ENCODE peak calls at places on chromosomes 3 and 15, in four cellular contexts. X is IMR-90, E is esophagus muscularis mucosa, G is body of pancreas. Y is an unnamed sample.

GRCh38 chr3:52490938-52491526 is 4.1 kb upstream of the STAB1 start:
- DNase-seq in X (peak; percentile 31), E (no peak), G (peak; percentile 65), Y (peak; percentile 68)

GRCh38 chr3:138567403-138567802 is 26.7 kb downstream of the CEP70 start:
- DNase-seq in X (no peak), E (no peak), G (no peak), Y (no peak)

GRCh38 chr3:37899711-37900306 is 38.1 kb downstream of the CTDSPL start:
- DNase-seq in X (no peak), G (no peak), E (no peak), Y (no peak)

GRCh38 chr3:34212671-34213070 is 414.2 kb downstream of the PDCD6IP start:
- DNase-seq in X (peak; percentile 4), G (peak; percentile 42), E (no peak), Y (peak; percentile 17)

GRCh38 chr15:43118829-43119228 is 13.0 kb upstream of the UBR1 start:
- DNase-seq in G (no peak), X (no peak), E (no peak), Y (no peak)

GRCh38 chr3:29686889-29687592 is 406.2 kb downstream of the RBMS3 start:
- DNase-seq in G (no peak), X (peak; percentile 80), E (no peak), Y (no peak)

GRCh38 chr15:30990451-30991300 is 752 bp downstream of the MTMR10 start:
- DNase-seq in G (no peak), E (no peak), X (peak; percentile 22), Y (no peak)

GRCh38 chr15:57611938-57612337 is 20.2 kb downstream of the MYZAP start:
- DNase-seq in X (no peak), E (no peak), G (peak; percentile 90), Y (peak; percentile 67)

GRCh38 chr15:35120173-35120572 is 35.1 kb upstream of the NANOGP8 start:
- DNase-seq in G (no peak), E (no peak), X (no peak), Y (no peak)

GRCh38 chr15:35118987-35119386 is 33.9 kb upstream of the NANOGP8 start:
- DNase-seq in E (no peak), G (no peak), X (no peak), Y (no peak)

GRCh38 chr15:35117508-35118280 is 32.6 kb upstream of the NANOGP8 start:
- DNase-seq in X (peak; percentile 5), E (no peak), G (no peak), Y (no peak)

GRCh38 chr15:35123743-35124142 is 38.6 kb upstream of the NANOGP8 start:
- DNase-seq in E (no peak), X (no peak), G (no peak), Y (no peak)

DNA sequence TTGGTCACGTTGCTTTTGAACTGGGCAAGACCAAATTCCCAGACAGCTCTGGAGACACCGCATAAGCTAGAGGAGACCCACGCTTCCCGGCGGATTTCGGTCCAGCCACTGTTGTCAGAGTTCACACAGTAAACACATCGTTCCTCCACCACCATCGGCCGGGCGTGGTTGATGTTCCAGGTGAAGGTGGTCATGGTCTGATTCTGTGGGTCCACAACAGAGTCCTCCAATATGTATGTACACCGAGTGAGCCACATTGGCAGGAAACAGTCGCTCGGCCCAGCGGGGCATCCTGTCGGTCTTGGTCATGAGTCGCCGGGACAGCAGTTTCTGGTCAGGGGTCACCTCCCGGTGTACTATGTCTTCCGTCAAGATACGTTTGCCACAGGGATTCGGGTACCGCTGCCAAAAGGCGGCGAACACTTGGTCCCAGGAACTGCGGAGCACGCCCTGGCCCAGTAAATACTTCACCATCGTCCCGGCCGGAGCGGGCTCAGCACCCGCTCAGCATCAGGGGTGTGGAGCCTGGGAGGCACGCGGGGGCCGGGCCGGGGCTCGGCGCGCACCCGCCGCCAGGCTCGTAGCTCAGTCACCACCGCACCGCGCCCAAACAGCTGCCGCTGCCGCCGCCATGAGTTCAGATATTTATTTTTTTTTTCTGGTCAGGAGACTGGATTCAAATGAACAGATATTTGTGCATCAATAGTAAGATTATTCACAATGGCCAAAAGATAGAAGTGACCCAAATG is 36.7 kb upstream of the NANOGP8 start:
- DNase-seq in E (no peak), X (no peak), G (no peak), Y (no peak)
- H3K27ac ChIP-seq in E (no peak overlapping the region), X (no peak overlapping the region), G (no peak overlapping the region), Y (no peak overlapping the region)

DNA sequence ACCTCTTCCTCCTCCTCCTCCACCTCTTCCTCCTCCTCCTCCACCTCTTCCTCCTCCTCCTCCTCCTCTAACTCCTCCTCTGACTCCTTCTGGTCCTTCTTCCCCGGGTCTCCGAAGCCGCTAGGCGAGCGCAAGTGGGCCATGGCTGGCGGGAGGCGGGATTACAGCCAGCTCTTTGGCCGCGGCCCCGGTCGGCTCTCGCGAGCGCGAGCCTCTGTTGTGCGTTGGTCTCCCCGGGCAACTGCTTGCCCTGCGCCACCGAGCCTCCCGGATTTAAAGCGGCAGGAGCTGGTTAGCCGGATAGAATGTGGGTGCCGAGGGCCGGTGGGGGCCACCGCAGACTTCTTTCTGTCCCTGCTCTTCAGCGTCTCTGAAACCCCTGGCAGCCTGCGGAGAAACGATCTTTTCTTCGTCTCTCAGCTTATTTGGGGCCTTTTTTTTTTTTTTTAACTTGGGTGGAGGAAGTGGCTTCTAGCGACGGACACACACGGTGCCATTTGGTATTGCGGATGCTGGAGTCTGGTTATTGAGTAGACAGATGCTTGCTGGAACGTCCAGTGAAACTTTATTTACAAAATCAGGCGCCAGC is at the start of gene ERICH6:
- DNase-seq in E (peak; percentile 96), G (peak; percentile 94), X (peak; percentile 85), Y (peak; percentile 93)
- TF ChIP-seq POLR2A in E (peak; percentile 10), G (no peak), X (peak; percentile 65), Y (no peak)

DNA sequence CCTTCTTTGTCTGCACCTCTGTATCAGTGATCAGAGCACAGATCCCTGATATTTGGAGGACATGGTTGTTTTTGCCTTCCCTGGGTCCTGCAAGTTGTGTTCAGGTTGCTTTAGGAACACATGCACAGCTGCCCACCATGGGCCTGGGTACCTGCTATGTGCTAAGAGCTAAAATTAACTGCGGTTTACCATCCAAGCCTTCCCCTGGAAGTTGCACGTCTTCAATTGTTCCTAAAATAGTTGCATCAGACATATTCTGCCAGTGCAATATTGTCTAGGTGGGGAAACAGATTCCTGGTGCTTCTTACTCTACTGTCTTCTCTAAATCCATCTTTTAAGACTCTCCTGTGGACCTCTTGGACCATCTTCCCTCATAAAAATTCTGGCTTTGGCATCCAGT is 80.9 kb downstream of the PDE8A start:
- DNase-seq in X (no peak), G (no peak), E (no peak), Y (no peak)
- H3K9me3 ChIP-seq in X (peaks cover 2% of the 10 kb centered on the region), G (no peaks in the 10 kb centered on the region), E (no peaks in the 10 kb centered on the region), Y (peaks cover 5% of the 10 kb centered on the region)

GRCh38 chr3:15428539-15428938 is 1.1 kb downstream of the EAF1 start:
- DNase-seq in E (no peak), X (peak; percentile 67), G (no peak), Y (no peak)
- H3K27ac ChIP-seq in E (no peak overlapping the region), X (no peak overlapping the region), G (no peak overlapping the region), Y (no peak overlapping the region)

GRCh38 chr3:120093923-120094775 is at the start of gene GSK3B:
- DNase-seq in X (no peak), E (no peak), G (peak; percentile 79), Y (peak; percentile 83)
- TF ChIP-seq POLR2A in X (peak; percentile 73), E (peak; percentile 91), G (peak; percentile 95), Y (peak; percentile 88)

DNA sequence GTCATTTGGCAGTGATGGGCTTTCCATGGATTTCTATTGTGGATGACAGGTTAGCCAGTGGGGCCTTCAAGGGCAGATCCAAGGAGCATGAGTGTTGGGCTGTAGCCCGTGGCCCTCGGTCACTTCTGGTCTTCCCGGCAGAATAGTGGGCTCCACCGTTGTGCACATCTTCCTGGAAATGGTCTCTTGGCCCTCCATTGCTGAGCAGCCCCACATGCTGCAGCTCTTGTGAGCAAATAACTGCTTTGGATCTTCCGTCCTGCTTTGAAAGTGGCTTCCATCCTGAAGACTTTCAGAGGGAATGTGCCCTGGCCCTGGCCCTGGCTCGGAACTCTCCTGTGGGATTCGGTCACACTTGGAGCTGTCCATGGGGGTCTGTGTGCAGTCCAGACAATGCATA is 102.8 kb downstream of the SNRPN start:
- DNase-seq in E (no peak), G (no peak), X (no peak), Y (no peak)
- H3K9me3 ChIP-seq in E (peaks cover 100% of the 10 kb centered on the region), G (no peaks in the 10 kb centered on the region), X (peaks cover 100% of the 10 kb centered on the region), Y (peaks cover 100% of the 10 kb centered on the region)

DNA sequence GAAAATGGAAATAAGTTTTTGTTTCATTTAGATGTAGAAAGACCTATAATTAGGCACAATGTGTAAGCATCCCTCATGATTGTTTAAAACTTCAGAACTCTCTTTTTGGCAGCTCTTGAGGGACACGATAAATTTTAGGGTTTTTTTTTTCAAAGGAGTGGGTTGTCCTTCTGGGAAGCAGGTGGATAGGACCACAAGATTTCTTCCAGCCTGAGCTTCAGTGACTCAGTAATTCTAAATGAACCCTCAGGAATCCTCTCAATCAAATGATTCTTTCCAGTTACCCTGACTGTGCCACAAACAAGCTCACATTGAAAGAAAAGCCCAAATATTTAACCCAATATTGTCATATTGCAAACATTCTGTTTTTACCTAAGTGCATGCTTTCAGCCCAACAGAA is 45.1 kb downstream of the COL8A1 start:
- DNase-seq in E (no peak), X (no peak), G (no peak), Y (no peak)
- H3K27ac ChIP-seq in E (peak overlapping the region; percentile 58), X (no peak overlapping the region), G (no peak overlapping the region), Y (peak overlapping the region; percentile 27)

Y was measured in heart left ventricle.